ENCODE peak calls at places on chromosomes 12 and 14, in seven cellular contexts. V is stimulated activated CD4-positive, alpha-beta T cell treated with anti-CD3 and anti-CD28 coated beads, TNF-alpha, amount 100 ng/mL, for 24 hours; W is substantia nigra; O is HEK293T; X is progenitor cell of endocrine pancreas; F is nephron progenitor cell; L is posterior cingulate gyrus. S is an unnamed sample.

GRCh38 chr14:68675233-68675577 is 117.7 kb downstream of the ZFP36L1 start:
- DNase-seq in F (no peak), V (no peak), X (no peak), O (no peak), W (no peak), L (no peak), S (no peak)

GRCh38 chr14:102362084-102362483 is 606 bp downstream of the CINP start:
- DNase-seq in L (no peak), W (no peak), F (no peak), X (no peak), O (no peak), V (peak), S (no peak)

GRCh38 chr14:23929822-23930294 is 23.7 kb upstream of the DHRS4 start:
- DNase-seq in V (peak), X (peak), O (peak), W (peak), F (peak), L (peak), S (peak)

GRCh38 chr12:121812320-121812871 is 8.6 kb downstream of the SETD1B start:
- DNase-seq in X (no peak), L (peak), W (no peak), V (peak), F (peak), O (no peak), S (no peak)

GRCh38 chr12:52798671-52799497 is 3.0 kb upstream of the KRT3 start:
- DNase-seq in L (no peak), O (no peak), X (no peak), W (no peak), V (no peak), F (no peak), S (no peak)

GRCh38 chr14:95564060-95564459 is 29.2 kb downstream of the GLRX5 start:
- DNase-seq in X (no peak), W (no peak), L (no peak), F (no peak), O (no peak), V (no peak), S (no peak)

GRCh38 chr12:57807285-57807684 is 11.2 kb downstream of the AVIL start:
- DNase-seq in F (no peak), W (no peak), X (no peak), V (no peak), O (no peak), L (no peak), S (no peak)

GRCh38 chr12:52884526-52885293 is 20.2 kb downstream of the KRT8 start:
- DNase-seq in L (peak), F (peak), X (peak), V (peak), O (peak), W (no peak), S (no peak)

GRCh38 chr14:23160924-23161522 is 22.4 kb downstream of the SLC7A8 start:
- DNase-seq in F (no peak), X (no peak), V (no peak), W (no peak), L (no peak), O (no peak), S (peak)

GRCh38 chr14:23439107-23439835 is 3.8 kb upstream of the MYH7 start:
- DNase-seq in W (no peak), O (no peak), L (no peak), F (no peak), X (no peak), V (no peak), S (no peak)

GRCh38 chr12:24861751-24862575 is 86.9 kb downstream of the BCAT1 start:
- DNase-seq in W (no peak), L (no peak), V (no peak), X (no peak), O (no peak), F (no peak), S (no peak)

GRCh38 chr14:81430284-81430683 is 30.2 kb upstream of the STON2 start:
- DNase-seq in X (no peak), L (no peak), F (no peak), O (no peak), W (no peak), V (no peak), S (no peak)

GRCh38 chr12:130070017-130070653 is 92.1 kb upstream of the FZD10 start:
- DNase-seq in X (no peak), F (no peak), L (peak), V (no peak), W (no peak), O (no peak), S (no peak)

GRCh38 chr12:68439368-68440045 is 107.3 kb upstream of the MDM1 start:
- DNase-seq in W (no peak), L (no peak), V (no peak), X (no peak), F (no peak), O (no peak), S (no peak)

GRCh38 chr14:91254456-91254855 is 10.0 kb upstream of the GPR68 start:
- DNase-seq in O (no peak), F (no peak), X (no peak), W (no peak), L (no peak), V (no peak), S (no peak)

GRCh38 chr12:27064397-27065342 is 17.7 kb downstream of the C12orf71 start:
- DNase-seq in W (no peak), L (no peak), X (no peak), F (no peak), O (no peak), V (no peak), S (no peak)

GRCh38 chr14:74134484-74134883 is 49.7 kb downstream of the LIN52 start:
- DNase-seq in L (no peak), V (no peak), O (no peak), X (no peak), F (no peak), W (no peak), S (no peak)

GRCh38 chr12:14811486-14811885 is 2.5 kb downstream of the SMCO3 start:
- DNase-seq in O (no peak), W (no peak), L (no peak), V (no peak), F (no peak), X (no peak), S (no peak)

GRCh38 chr14:59215353-59215752 is 26.9 kb downstream of the DAAM1 start:
- DNase-seq in F (no peak), L (peak), O (no peak), W (peak), X (peak), V (no peak), S (no peak)

GRCh38 chr14:48744202-48744601 is 842.0 kb downstream of the RPS29 start:
- DNase-seq in X (no peak), L (no peak), O (no peak), F (no peak), V (no peak), W (no peak), S (no peak)

GRCh38 chr12:111581434-111582132 is 17.5 kb downstream of the ATXN2 start:
- DNase-seq in F (no peak), X (no peak), V (no peak), W (no peak), L (no peak), O (no peak), S (no peak)

GRCh38 chr12:72523754-72524153 is 251.6 kb downstream of the TRHDE start:
- DNase-seq in W (no peak), F (no peak), O (no peak), V (no peak), L (no peak), X (no peak), S (no peak)

GRCh38 chr14:35416108-35416750 is 11.7 kb upstream of the NFKBIA start:
- DNase-seq in F (no peak), O (no peak), X (no peak), W (no peak), V (peak), L (no peak), S (no peak)

GRCh38 chr14:51323492-51323891 is 83.4 kb downstream of the TMX1 start:
- DNase-seq in X (no peak), V (no peak), L (no peak), F (no peak), W (no peak), O (no peak), S (no peak)

GRCh38 chr12:72673853-72674252 is 401.7 kb downstream of the TRHDE start:
- DNase-seq in X (no peak), O (no peak), V (no peak), W (no peak), F (no peak), L (no peak), S (no peak)

GRCh38 chr12:61857968-61858367 is 402.2 kb upstream of the USP15 start:
- DNase-seq in X (no peak), W (no peak), O (no peak), L (no peak), F (no peak), V (no peak), S (no peak)

GRCh38 chr12:69123909-69124638 is 115.3 kb upstream of the CPSF6 start:
- DNase-seq in X (no peak), W (no peak), V (no peak), F (no peak), L (no peak), O (no peak), S (no peak)

GRCh38 chr12:39971348-39971747 is 134.5 kb downstream of the SLC2A13 start:
- DNase-seq in O (no peak), L (no peak), F (no peak), X (no peak), W (no peak), V (no peak), S (no peak)

GRCh38 chr12:116382456-116382902 is 105.0 kb upstream of the MED13L start:
- DNase-seq in L (no peak), W (no peak), V (no peak), F (no peak), O (no peak), X (no peak), S (no peak)

GRCh38 chr14:58607131-58607531 is 30.6 kb upstream of the DACT1 start:
- DNase-seq in W (no peak), O (no peak), V (no peak), F (no peak), L (no peak), X (no peak), S (no peak)

GRCh38 chr12:54759751-54760150 is 94.6 kb upstream of the MUCL1 start:
- DNase-seq in O (peak), X (no peak), F (peak), L (no peak), V (no peak), W (no peak), S (peak)

GRCh38 chr12:17528394-17528793 is 561.6 kb downstream of the RERGL start:
- DNase-seq in O (no peak), V (no peak), X (no peak), W (no peak), L (no peak), F (no peak), S (no peak)

GRCh38 chr12:2094597-2094996 is 41.8 kb downstream of the CACNA1C start:
- DNase-seq in V (no peak), L (no peak), W (no peak), F (no peak), O (no peak), X (no peak), S (no peak)

GRCh38 chr12:104825408-104825807 is 132.7 kb downstream of the SLC41A2 start:
- DNase-seq in W (no peak), O (no peak), X (no peak), V (no peak), F (no peak), L (no peak), S (no peak)

GRCh38 chr12:104370989-104371870 is 67.7 kb downstream of the EID3 start:
- DNase-seq in F (no peak), L (no peak), W (no peak), O (no peak), V (no peak), X (no peak), S (no peak)

GRCh38 chr12:57173089-57173488 is 25.7 kb upstream of the LRP1-AS start:
- DNase-seq in W (no peak), O (peak), F (peak), V (peak), L (no peak), X (no peak), S (no peak)

S was measured in non-pigmented ciliary epithelial cell.